ENCODE peak calls at places on chromosomes 2 and 18, in nine cellular contexts. Y is hippocampal formation, I is mesothelial cell of epicardium, B is lung, A is brain microvascular endothelial cell, G is SW480, O is WTC11, S is sigmoid colon, M is amygdala. C is an unnamed sample.

GRCh38 chr2:28166956-28167355 is 225.7 kb upstream of the FOSL2 start:
- DNase-seq in Y (no peak), I (no peak), B (no peak), A (no peak), G (no peak), O (no peak), S (no peak), M (no peak), C (no peak)

GRCh38 chr2:83967854-83968253 is 491.2 kb downstream of the SUCLG1 start:
- DNase-seq in Y (no peak), I (no peak), B (no peak), A (no peak), G (peak), O (no peak), S (no peak), M (no peak), C (no peak)

GRCh38 chr18:57475903-57476302 is 40.7 kb downstream of the ONECUT2 start:
- DNase-seq in Y (no peak), I (no peak), B (no peak), A (no peak), G (no peak), O (no peak), S (no peak), M (no peak), C (no peak)

GRCh38 chr2:236579746-236580315 is 10.2 kb downstream of the ACKR3 start:
- DNase-seq in Y (no peak), I (no peak), B (no peak), A (no peak), G (no peak), O (no peak), S (peak), M (no peak), C (no peak)

GRCh38 chr2:14952383-14952782 is 319.9 kb downstream of the LRATD1 start:
- DNase-seq in Y (no peak), I (no peak), B (no peak), A (no peak), G (no peak), O (no peak), S (no peak), M (no peak), C (no peak)

GRCh38 chr2:27916293-27917015 is 25.9 kb downstream of the BABAM2 start:
- DNase-seq in Y (no peak), I (no peak), B (no peak), A (no peak), G (no peak), O (no peak), S (no peak), M (no peak), C (no peak)

GRCh38 chr18:34643982-34644381 is 66.1 kb upstream of the DTNA start:
- DNase-seq in Y (no peak), I (no peak), B (no peak), A (no peak), G (no peak), O (no peak), S (no peak), M (no peak), C (no peak)

GRCh38 chr2:217360111-217360510 is 500.2 kb upstream of the TNP1 start:
- DNase-seq in Y (peak), I (no peak), B (no peak), A (no peak), G (no peak), O (no peak), S (no peak), M (no peak), C (no peak)

GRCh38 chr2:241288489-241288888 is 27.0 kb downstream of the HDLBP start:
- DNase-seq in Y (no peak), I (no peak), B (no peak), A (no peak), G (no peak), O (no peak), S (no peak), M (no peak), C (no peak)

GRCh38 chr2:217316743-217317142 is 456.9 kb upstream of the TNP1 start:
- DNase-seq in Y (no peak), I (no peak), B (no peak), A (peak), G (no peak), O (no peak), S (no peak), M (no peak), C (no peak)

GRCh38 chr2:128504242-128505149 is 185.8 kb upstream of the HS6ST1 start:
- DNase-seq in Y (no peak), I (no peak), B (no peak), A (no peak), G (no peak), O (no peak), S (peak), M (no peak), C (no peak)

GRCh38 chr2:136118819-136119716 is 1.1 kb upstream of the CXCR4 start:
- DNase-seq in Y (no peak), I (peak), B (peak), A (no peak), G (peak), O (peak), S (peak), M (peak), C (peak)

GRCh38 chr2:234181128-234181527 is 130.6 kb downstream of the SPP2 start:
- DNase-seq in Y (no peak), I (no peak), B (no peak), A (no peak), G (no peak), O (no peak), S (no peak), M (no peak), C (no peak)

GRCh38 chr18:8797206-8797605 is 91.8 kb downstream of the MTCL1 start:
- DNase-seq in Y (no peak), I (no peak), B (no peak), A (no peak), G (peak), O (no peak), S (no peak), M (peak), C (no peak)

GRCh38 chr2:191666733-191667132 is 11.2 kb upstream of the NABP1 start:
- DNase-seq in Y (no peak), I (no peak), B (no peak), A (peak), G (no peak), O (no peak), S (no peak), M (no peak), C (no peak)

GRCh38 chr2:49241506-49241905 is 87.2 kb upstream of the FSHR start:
- DNase-seq in Y (no peak), I (no peak), B (no peak), A (no peak), G (no peak), O (no peak), S (no peak), M (no peak), C (no peak)

GRCh38 chr2:62158444-62159121 is 37.3 kb upstream of the B3GNT2 start:
- DNase-seq in Y (no peak), I (no peak), B (no peak), A (no peak), G (no peak), O (no peak), S (no peak), M (no peak), C (no peak)

GRCh38 chr2:40316631-40317030 is 135.3 kb downstream of the SLC8A1 start:
- DNase-seq in Y (no peak), I (no peak), B (no peak), A (no peak), G (no peak), O (no peak), S (no peak), M (no peak), C (no peak)

GRCh38 chr2:160558531-160558930 is 64.9 kb upstream of the RBMS1 start:
- DNase-seq in Y (no peak), I (no peak), B (no peak), A (no peak), G (no peak), O (no peak), S (no peak), M (no peak), C (no peak)

GRCh38 chr18:10420561-10421352 is 33.7 kb upstream of the APCDD1 start:
- DNase-seq in Y (no peak), I (no peak), B (no peak), A (no peak), G (no peak), O (no peak), S (no peak), M (no peak), C (no peak)

GRCh38 chr2:20415511-20415918 is 31.4 kb upstream of the RHOB start:
- DNase-seq in Y (no peak), I (no peak), B (no peak), A (no peak), G (peak), O (no peak), S (peak), M (no peak), C (no peak)

GRCh38 chr18:28559511-28559910 is 382.6 kb upstream of the CDH2 start:
- DNase-seq in Y (no peak), I (no peak), B (no peak), A (no peak), G (no peak), O (no peak), S (no peak), M (no peak), C (no peak)

GRCh38 chr2:12412898-12413305 is 303.8 kb upstream of the TRIB2 start:
- DNase-seq in Y (no peak), I (no peak), B (no peak), A (peak), G (no peak), O (no peak), S (no peak), M (no peak), C (peak)

GRCh38 chr2:216685327-216685875 is 9.9 kb downstream of the IGFBP5 start:
- DNase-seq in Y (no peak), I (no peak), B (no peak), A (no peak), G (no peak), O (no peak), S (peak), M (no peak), C (no peak)

GRCh38 chr18:33863912-33864311 is 285.9 kb downstream of the ASXL3 start:
- DNase-seq in Y (no peak), I (no peak), B (no peak), A (no peak), G (no peak), O (no peak), S (no peak), M (no peak), C (no peak)

GRCh38 chr2:190674966-190675650 is 26.2 kb downstream of the NAB1 start:
- DNase-seq in Y (no peak), I (no peak), B (no peak), A (no peak), G (no peak), O (no peak), S (no peak), M (no peak), C (no peak)